ENCODE peak calls at places on chromosomes 16 and 17, in seven cellular contexts. Q is A549, K is HepG2, T is HCT116, S is H1, J is K562, N is GM12878. I is an unnamed sample.

GRCh38 chr16:11844499-11844898 is 6.8 kb downstream of the RSL1D1 start:
- DNase-seq in Q (no peak), K (no peak), T (no peak), S (no peak), J (no peak), N (no peak), I (no peak)

GRCh38 chr16:90081606-90081970 is 4.5 kb upstream of the PRDM7 start:
- DNase-seq in Q (no peak), K (no peak), T (no peak), S (no peak), J (no peak), N (no peak), I (no peak)

GRCh38 chr16:83878838-83879237 is 20.1 kb upstream of the MLYCD start:
- DNase-seq in Q (peak; percentile 59), K (peak; percentile 59), T (peak; percentile 52), S (no peak), J (no peak), N (no peak), I (peak; percentile 48)

GRCh38 chr16:30698816-30699614 is at the start of gene SRCAP:
- DNase-seq in Q (peak; percentile 87), K (peak; percentile 83), T (peak; percentile 64), S (no peak), J (peak; percentile 97), N (peak; percentile 44), I (peak; percentile 89)

GRCh38 chr17:18064053-18064452 is 23.7 kb upstream of the DRG2 start:
- DNase-seq in Q (no peak), K (no peak), T (no peak), S (no peak), J (no peak), N (no peak), I (peak; percentile 53)

GRCh38 chr16:23302045-23302956 is at the start of gene SCNN1B:
- DNase-seq in Q (no peak), K (no peak), T (no peak), S (no peak), J (no peak), N (no peak), I (no peak)

GRCh38 chr17:78000351-78000750 is 41.8 kb downstream of the TNRC6C start:
- DNase-seq in Q (no peak), K (no peak), T (no peak), S (no peak), J (no peak), N (no peak), I (peak; percentile 8)

GRCh38 chr17:14719942-14720341 is 419.1 kb downstream of the HS3ST3B1 start:
- DNase-seq in Q (no peak), K (no peak), T (no peak), S (no peak), J (no peak), N (no peak), I (no peak)

GRCh38 chr16:22210854-22211253 is 4.8 kb downstream of the EEF2K start:
- DNase-seq in Q (no peak), K (no peak), T (no peak), S (no peak), J (no peak), N (no peak), I (no peak)

GRCh38 chr17:62110923-62111484 is 45.9 kb upstream of the MED13 start:
- DNase-seq in Q (peak; percentile 71), K (no peak), T (no peak), S (no peak), J (no peak), N (no peak), I (no peak)

GRCh38 chr16:81181013-81181720 is 57.3 kb upstream of the BCO1 start:
- DNase-seq in Q (peak; percentile 93), K (peak; percentile 98), T (peak; percentile 93), S (peak; percentile 81), J (peak; percentile 70), N (no peak), I (peak; percentile 91)

GRCh38 chr17:59406808-59407381 is 75.4 kb downstream of the YPEL2 start:
- DNase-seq in Q (peak; percentile 56), K (peak; percentile 20), T (no peak), S (no peak), J (no peak), N (no peak), I (no peak)

GRCh38 chr16:74563828-74564263 is 43.1 kb downstream of the GLG1 start:
- DNase-seq in Q (peak; percentile 41), K (no peak), T (peak; percentile 59), S (no peak), J (peak; percentile 43), N (no peak), I (peak; percentile 97)

GRCh38 chr16:1707193-1707790 is 1.3 kb downstream of the MAPK8IP3 start:
- DNase-seq in Q (no peak), K (peak; percentile 41), T (no peak), S (no peak), J (peak; percentile 37), N (no peak), I (no peak)

GRCh38 chr17:42103221-42103954 is 5.1 kb upstream of the ZNF385C start:
- DNase-seq in Q (no peak), K (no peak), T (no peak), S (no peak), J (no peak), N (no peak), I (no peak)

GRCh38 chr17:55161935-55162555 is 102.7 kb upstream of the HLF start:
- DNase-seq in Q (peak; percentile 56), K (peak; percentile 31), T (peak; percentile 94), S (no peak), J (no peak), N (no peak), I (no peak)

GRCh38 chr17:57615836-57616235 is 129.3 kb downstream of the CCDC182 start:
- DNase-seq in Q (no peak), K (no peak), T (no peak), S (no peak), J (no peak), N (no peak), I (no peak)

DNA sequence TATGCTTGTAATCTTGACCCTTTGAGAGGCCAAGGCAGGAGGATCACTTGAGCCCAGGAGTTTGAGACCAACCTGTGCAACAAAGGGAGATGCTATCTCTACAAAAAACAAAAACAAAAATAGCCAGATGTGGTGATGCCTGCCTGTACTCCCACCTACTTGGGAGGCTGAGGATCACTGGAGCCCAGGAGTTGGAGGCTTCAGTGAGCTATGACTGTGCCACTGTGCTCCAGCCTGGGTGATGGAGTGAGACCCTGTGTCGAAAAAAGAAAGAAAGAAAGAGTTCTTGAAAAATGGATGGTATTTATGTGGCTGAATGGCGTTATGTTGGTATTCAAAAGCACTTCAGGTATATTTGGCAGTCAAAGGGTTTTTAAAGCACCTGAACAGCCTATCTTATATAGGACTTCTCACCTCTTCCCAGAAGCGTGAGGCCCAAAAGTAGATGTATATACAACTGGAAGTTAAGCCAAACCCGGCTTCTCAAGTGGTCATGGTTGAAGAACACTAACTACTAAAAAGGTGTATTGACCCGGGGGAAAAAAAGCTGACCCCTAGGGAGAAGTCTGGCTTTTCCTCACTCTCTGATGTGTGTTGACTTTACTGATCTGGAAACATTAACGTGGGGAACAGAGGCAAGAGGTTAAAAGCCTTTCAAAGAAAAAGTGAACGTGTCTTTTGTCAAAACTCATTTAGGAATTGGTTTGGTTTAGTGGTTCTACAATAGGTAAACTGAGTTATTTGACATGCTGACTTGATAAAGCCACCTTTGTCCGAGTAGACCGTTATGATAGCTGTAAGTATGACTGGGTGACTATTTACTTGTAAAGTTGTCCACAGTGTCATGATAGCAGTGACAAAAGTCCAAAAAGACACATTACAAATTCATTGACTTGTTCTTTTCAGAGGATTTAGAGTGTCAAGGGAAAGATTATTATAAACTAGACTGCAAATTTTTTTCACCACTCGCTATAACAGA is 183.4 kb downstream of the IRX3 start:
- DNase-seq in Q (no peak), K (peak; percentile 91), T (no peak), S (no peak), J (no peak), N (no peak), I (no peak)
- TF ChIP-seq MAX in Q (no peak), K (no peak), T (no peak), S (no peak), J (no peak), N (no peak), I (no peak)

GRCh38 chr17:10730956-10731879 is 1.4 kb upstream of the TMEM220 start:
- DNase-seq in Q (no peak), K (no peak), T (no peak), S (no peak), J (no peak), N (no peak), I (no peak)
- H3K4me3 ChIP-seq in Q (peak overlapping the region; percentile 54), K (no peak overlapping the region), T (no peak overlapping the region), S (peak overlapping the region; percentile 58), J (no peak overlapping the region), N (no peak overlapping the region), I (no peak overlapping the region)

DNA sequence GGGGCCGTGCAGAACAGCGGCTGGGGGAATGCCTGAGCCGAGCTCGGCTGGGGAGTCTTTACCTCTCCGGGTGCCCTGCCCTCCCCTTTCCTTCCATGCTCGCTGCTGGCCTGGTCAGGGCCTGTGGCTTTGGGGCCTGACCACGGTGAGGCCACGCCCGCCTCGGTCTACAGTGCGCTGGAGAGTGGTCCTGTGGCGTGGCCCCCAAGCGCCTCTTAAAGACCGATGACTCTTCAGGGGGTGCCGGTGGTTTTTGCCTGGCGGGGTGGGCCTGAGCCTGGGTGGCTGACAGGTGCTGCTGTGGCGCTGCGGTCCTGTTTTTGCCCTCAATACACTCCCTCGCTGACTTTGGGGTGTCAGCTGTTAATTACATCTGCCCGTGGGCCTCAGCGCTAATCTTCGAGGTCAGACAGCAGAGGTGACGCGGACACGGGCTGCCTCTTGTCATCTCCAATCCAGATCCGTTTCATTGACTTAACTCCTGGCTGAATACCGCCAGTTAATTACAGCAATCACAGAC is 29.7 kb downstream of the GSE1 start:
- DNase-seq in Q (no peak), K (no peak), T (no peak), S (no peak), J (no peak), N (no peak), I (no peak)
- TF ChIP-seq MAX in Q (no peak), K (no peak), T (no peak), S (no peak), J (no peak), N (no peak), I (no peak)

DNA sequence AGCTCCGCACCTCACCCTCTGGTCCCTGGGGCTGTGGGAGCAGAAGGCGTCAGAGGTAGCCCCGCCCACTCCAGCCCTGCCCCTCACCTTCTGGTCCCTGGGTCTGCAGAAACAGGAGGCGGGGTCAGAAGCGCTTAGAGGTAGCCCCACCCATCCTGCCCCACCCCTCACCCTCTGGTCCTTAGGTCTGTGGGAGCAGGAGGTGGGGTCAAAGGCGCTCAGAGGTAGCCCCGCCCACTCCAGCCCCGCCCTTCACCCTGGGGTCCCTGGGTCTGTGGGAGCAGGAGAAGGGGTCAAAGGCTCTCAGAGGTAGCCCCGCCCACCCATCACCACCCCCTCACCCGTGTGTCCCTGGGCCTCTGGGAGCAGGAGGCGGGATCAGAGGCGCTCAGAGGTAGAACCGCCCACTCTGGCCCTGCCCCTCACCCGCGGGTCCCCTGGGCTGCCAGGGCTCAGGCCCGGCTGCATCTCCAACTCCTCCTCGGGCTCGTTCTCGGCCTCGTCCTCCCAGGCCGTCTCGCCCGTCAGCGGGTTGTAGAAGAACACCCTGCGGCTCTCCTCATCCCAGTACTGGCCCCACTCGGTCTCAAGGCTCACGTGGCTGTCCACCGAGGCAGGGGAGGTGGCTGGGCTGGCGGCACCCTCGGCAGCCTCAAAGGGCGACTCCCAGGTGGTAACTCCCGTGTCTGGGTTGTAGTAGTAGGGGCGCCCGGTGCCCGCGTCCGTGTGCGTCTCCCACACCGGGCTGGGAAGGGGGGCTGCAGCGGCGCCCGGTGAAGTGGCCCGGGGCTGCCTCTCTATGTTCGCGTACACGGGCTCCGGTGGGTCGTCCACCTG is 27.2 kb downstream of the ARHGAP27 start:
- DNase-seq in Q (peak; percentile 42), K (no peak), T (no peak), S (peak; percentile 99), J (peak; percentile 94), N (no peak), I (no peak)
- H3K4me3 ChIP-seq in Q (no peak overlapping the region), K (no peak overlapping the region), T (no peak overlapping the region), S (peak overlapping the region; percentile 32), J (peak overlapping the region; percentile 15), N (no peak overlapping the region), I (no peak overlapping the region)